ENCODE peak calls at places on chromosome 1, in seven cellular contexts. Q is activated T-cell treated with anti-CD3 and anti-CD28 coated beads for 24 hours, K is activated T-helper 1 cell treated with Interleukin-2 at 50 U/mL for 16 hours, G is GF-D8, B is Karpas-422, M is NCI-H1105, N is T-helper 17 cell. H is an unnamed sample.
A peak's percentile ranks its signal among the peaks of the same experiment; 100 is the strongest.

GRCh38 chr1:200971955-200972711 is 51.4 kb downstream of the KIF21B start:
- DNase-seq in K (peak; percentile 47), Q (peak; percentile 38), G (no peak), M (peak; percentile 62), B (peak; percentile 80), N (peak; percentile 57), H (peak; percentile 49)

GRCh38 chr1:21855257-21856096 is 43.4 kb downstream of the LDLRAD2 start:
- DNase-seq in K (no peak), M (no peak), B (no peak), Q (no peak), G (no peak), N (no peak), H (no peak)

GRCh38 chr1:118366296-118366695 is 181.3 kb upstream of the SPAG17 start:
- DNase-seq in B (no peak), M (no peak), N (no peak), G (no peak), K (no peak), Q (no peak), H (no peak)

GRCh38 chr1:44377925-44378784 is 23.1 kb upstream of the ERI3 start:
- DNase-seq in Q (peak; percentile 23), G (peak; percentile 9), N (peak; percentile 21), K (no peak), B (peak; percentile 86), M (peak; percentile 42), H (no peak)

GRCh38 chr1:32964461-32965250 is at the start of gene RNF19B:
- DNase-seq in G (peak; percentile 86), M (peak; percentile 95), Q (peak; percentile 95), B (peak; percentile 98), N (peak; percentile 92), K (peak; percentile 92), H (peak; percentile 92)

GRCh38 chr1:110155878-110156522 is 5.7 kb downstream of the SLC6A17 start:
- DNase-seq in Q (no peak), M (no peak), G (no peak), K (peak; percentile 12), B (peak; percentile 72), N (peak; percentile 36), H (peak; percentile 9)

GRCh38 chr1:177256153-177256814 is 85.5 kb downstream of the BRINP2 start:
- DNase-seq in N (no peak), G (no peak), M (peak; percentile 7), Q (no peak), B (peak; percentile 74), K (no peak), H (no peak)

GRCh38 chr1:206503591-206504362 is 3.6 kb upstream of the RASSF5 start:
- DNase-seq in B (peak; percentile 42), Q (peak; percentile 44), G (peak; percentile 52), N (no peak), M (no peak), K (no peak), H (no peak)

GRCh38 chr1:177488722-177489121 is 318.0 kb downstream of the BRINP2 start:
- DNase-seq in M (no peak), N (no peak), Q (no peak), G (no peak), K (no peak), B (no peak), H (no peak)

GRCh38 chr1:200654660-200655059 is 15.0 kb downstream of the DDX59 start:
- DNase-seq in G (no peak), K (no peak), B (no peak), N (no peak), M (no peak), Q (no peak), H (no peak)

GRCh38 chr1:205191617-205192016 is 19.9 kb downstream of the DSTYK start:
- DNase-seq in B (no peak), M (no peak), K (no peak), G (no peak), N (no peak), Q (no peak), H (no peak)

GRCh38 chr1:118154220-118154619 is 30.8 kb downstream of the SPAG17 start:
- DNase-seq in Q (no peak), G (no peak), M (no peak), K (no peak), N (no peak), B (peak; percentile 50), H (no peak)

GRCh38 chr1:230768903-230769570 is 21.8 kb downstream of the CAPN9 start:
- DNase-seq in M (no peak), N (no peak), K (no peak), G (no peak), Q (no peak), B (no peak), H (no peak)

H was measured in effector memory CD4-positive, alpha-beta T cell.